ENCODE peak calls at places on chromosomes 12 and 14, in six cellular contexts. W is AG04449, N is amniotic stem cell, D is kidney glomerular epithelial cell, R is HEK293T, V is H7. X is an unnamed sample.

GRCh38 chr12:13718271-13718670 is 263.1 kb downstream of the GRIN2B start:
- DNase-seq in W (no peak), N (no peak), D (no peak), R (no peak), V (no peak), X (no peak)

GRCh38 chr12:106071686-106072085 is 67.1 kb downstream of the NUAK1 start:
- DNase-seq in W (no peak), N (no peak), D (no peak), R (no peak), V (no peak), X (no peak)

GRCh38 chr14:103058209-103059055 is 1.1 kb upstream of the CDC42BPB start:
- DNase-seq in W (no peak), N (no peak), D (no peak), R (no peak), V (peak; percentile 56), X (no peak)

GRCh38 chr14:75979071-75979571 is 2.7 kb downstream of the TGFB3 start:
- DNase-seq in W (no peak), N (no peak), D (no peak), R (peak; percentile 60), V (peak; percentile 90), X (no peak)

GRCh38 chr14:34501004-34501580 is 38.4 kb downstream of the EAPP start:
- DNase-seq in W (no peak), N (no peak), D (no peak), R (no peak), V (no peak), X (no peak)

GRCh38 chr12:114166360-114166759 is 200.2 kb upstream of the RBM19 start:
- DNase-seq in W (no peak), N (peak; percentile 1), D (no peak), R (peak; percentile 55), V (peak; percentile 46), X (no peak)

GRCh38 chr12:108390495-108391203 is 51.5 kb upstream of the CMKLR1 start:
- DNase-seq in W (no peak), N (no peak), D (no peak), R (no peak), V (peak; percentile 25), X (no peak)

GRCh38 chr14:102230481-102231210 is 74.3 kb downstream of the MOK start:
- DNase-seq in W (no peak), N (no peak), D (no peak), R (no peak), V (peak; percentile 33), X (no peak)

GRCh38 chr14:71309756-71310155 is 402.5 kb downstream of the PCNX1 start:
- DNase-seq in W (no peak), N (no peak), D (no peak), R (no peak), V (peak; percentile 18), X (no peak)

GRCh38 chr12:19190292-19191031 is 60.9 kb downstream of the PLEKHA5 start:
- DNase-seq in W (no peak), N (peak; percentile 29), D (peak; percentile 73), R (no peak), V (no peak), X (no peak)

GRCh38 chr14:77741438-77741837 is 19.5 kb downstream of the SNW1 start:
- DNase-seq in W (no peak), N (no peak), D (no peak), R (no peak), V (no peak), X (no peak)